ENCODE peak calls at places on chromosomes 11 and 22, in four cellular contexts. K is mammary epithelial cell, L is esophagus squamous epithelium, V is GM06990. N is an unnamed sample.

GRCh38 chr11:22521226-22521625 is 104.4 kb downstream of the FANCF start:
- DNase-seq in K (peak; percentile 85), L (no peak), V (peak; percentile 1), N (no peak)

GRCh38 chr11:93251922-93252321 is 54.1 kb upstream of the SLC36A4 start:
- DNase-seq in K (no peak), L (no peak), V (no peak), N (no peak)

GRCh38 chr11:95222817-95223216 is 8.2 kb downstream of the SESN3 start:
- DNase-seq in K (no peak), L (no peak), V (no peak), N (no peak)

GRCh38 chr11:19739872-19740271 is 27.2 kb downstream of the NAV2 start:
- DNase-seq in K (no peak), L (no peak), V (no peak), N (peak; percentile 26)

GRCh38 chr11:130600616-130601015 is 152.2 kb downstream of the ADAMTS15 start:
- DNase-seq in K (no peak), L (no peak), V (no peak), N (no peak)

GRCh38 chr11:131234146-131234680 is 136.2 kb upstream of the NTM start:
- DNase-seq in K (no peak), L (no peak), V (no peak), N (no peak)

GRCh38 chr22:44583076-44583760 is 85.2 kb upstream of the RTL6 start:
- DNase-seq in K (peak; percentile 10), L (no peak), V (no peak), N (no peak)

GRCh38 chr22:24994070-24994763 is 41.7 kb downstream of the KIAA1671 start:
- DNase-seq in K (peak; percentile 97), L (no peak), V (no peak), N (no peak)

GRCh38 chr22:46007848-46008261 is 30.9 kb upstream of the WNT7B start:
- DNase-seq in K (peak; percentile 83), L (no peak), V (no peak), N (no peak)

GRCh38 chr11:59425131-59425530 is 1.1 kb downstream of the OR5A2 start:
- DNase-seq in K (no peak), L (no peak), V (no peak), N (no peak)
- TF ChIP-seq CTCF in K (no peak), L (no peak), V (no peak), N (no peak)

GRCh38 chr22:40436460-40437431 is 66.4 kb downstream of the SGSM3 start:
- DNase-seq in K (peak; percentile 44), L (no peak), V (peak; percentile 79), N (no peak)
- TF ChIP-seq CTCF in K (peak; percentile 52), L (peak; percentile 60), V (peak; percentile 51), N (peak; percentile 69)

GRCh38 chr11:76424891-76425290 is 19.9 kb upstream of the EMSY start:
- DNase-seq in K (no peak), L (no peak), V (no peak), N (no peak)
- TF ChIP-seq CTCF in K (no peak), L (no peak), V (no peak), N (no peak)

GRCh38 chr22:27163162-27164137 is 506.1 kb downstream of the MIAT start:
- DNase-seq in K (no peak), L (no peak), V (no peak), N (no peak)
- TF ChIP-seq CTCF in K (no peak), L (no peak), V (no peak), N (no peak)

GRCh38 chr11:31799036-31799793 is 11.9 kb downstream of the PAX6 start:
- DNase-seq in K (no peak), L (no peak), V (no peak), N (peak; percentile 38)
- TF ChIP-seq CTCF in K (no peak), L (no peak), V (no peak), N (no peak)

GRCh38 chr11:119999220-119999619 is 138.7 kb downstream of the TRIM29 start:
- DNase-seq in K (peak; percentile 6), L (no peak), V (no peak), N (no peak)
- TF ChIP-seq CTCF in K (peak; percentile 40), L (no peak), V (peak; percentile 32), N (no peak)